ENCODE peak calls at places on chromosome 21, in ten cellular contexts. X is thoracic aorta, T is H1, C is mammary epithelial cell, B is SK-N-SH, K is foreskin fibroblast, G is astrocyte of the cerebellum, M is astrocyte of the spinal cord, N is ascending aorta, E is stomach. Y is an unnamed sample.

GRCh38 chr21:22575165-22575584 is 1577.0 kb downstream of the NCAM2 start:
- DNase-seq in X (no peak), T (peak; percentile 36), C (no peak), B (peak; percentile 71), K (no peak), G (no peak), M (no peak), N (no peak), E (no peak), Y (no peak)

GRCh38 chr21:19322360-19322759 is 918.8 kb upstream of the TMPRSS15 start:
- DNase-seq in X (no peak), T (no peak), C (no peak), B (no peak), K (no peak), G (no peak), M (peak; percentile 7), N (no peak), E (no peak), Y (no peak)

GRCh38 chr21:16029065-16029464 is 299.3 kb downstream of the USP25 start:
- DNase-seq in X (no peak), T (no peak), C (no peak), B (no peak), K (no peak), G (no peak), M (no peak), N (no peak), E (no peak), Y (no peak)

GRCh38 chr21:44614161-44614631 is 2.3 kb downstream of the KRTAP10-8 start:
- DNase-seq in X (no peak), T (no peak), C (no peak), B (no peak), K (no peak), G (no peak), M (no peak), N (no peak), E (no peak), Y (no peak)

GRCh38 chr21:17514124-17514481 is 1.3 kb downstream of the CXADR start:
- DNase-seq in X (no peak), T (peak; percentile 41), C (peak; percentile 36), B (no peak), K (no peak), G (no peak), M (peak; percentile 22), N (no peak), E (no peak), Y (no peak)

GRCh38 chr21:33901421-33902288 is 13.9 kb downstream of the ATP5PO start:
- DNase-seq in X (no peak), T (peak; percentile 39), C (peak; percentile 33), B (peak; percentile 62), K (peak; percentile 56), G (peak; percentile 57), M (peak; percentile 72), N (no peak), E (no peak), Y (no peak)

GRCh38 chr21:35075546-35075945 is 26.4 kb upstream of the RUNX1 start:
- DNase-seq in X (no peak), T (no peak), C (peak; percentile 48), B (no peak), K (peak; percentile 45), G (no peak), M (peak; percentile 46), N (no peak), E (no peak), Y (peak; percentile 27)

GRCh38 chr21:35619184-35619583 is 441.1 kb downstream of the SETD4 start:
- DNase-seq in X (no peak), T (no peak), C (peak; percentile 82), B (no peak), K (peak; percentile 83), G (no peak), M (peak; percentile 43), N (no peak), E (no peak), Y (no peak)

GRCh38 chr21:36732217-36732616 is 33.3 kb downstream of the SIM2 start:
- DNase-seq in X (no peak), T (no peak), C (no peak), B (no peak), K (no peak), G (no peak), M (no peak), N (no peak), E (no peak), Y (no peak)

GRCh38 chr21:37341254-37341960 is 25.2 kb upstream of the DYRK1A start:
- DNase-seq in X (no peak), T (no peak), C (peak; percentile 17), B (peak; percentile 55), K (peak; percentile 43), G (no peak), M (no peak), N (no peak), E (no peak), Y (no peak)

GRCh38 chr21:45502006-45502345 is 40.3 kb downstream of the SLC19A1 start:
- DNase-seq in X (no peak), T (no peak), C (no peak), B (no peak), K (no peak), G (no peak), M (no peak), N (no peak), E (no peak), Y (no peak)

GRCh38 chr21:36678538-36678937 is 20.4 kb upstream of the SIM2 start:
- DNase-seq in X (no peak), T (no peak), C (no peak), B (no peak), K (no peak), G (no peak), M (no peak), N (no peak), E (no peak), Y (no peak)

DNA sequence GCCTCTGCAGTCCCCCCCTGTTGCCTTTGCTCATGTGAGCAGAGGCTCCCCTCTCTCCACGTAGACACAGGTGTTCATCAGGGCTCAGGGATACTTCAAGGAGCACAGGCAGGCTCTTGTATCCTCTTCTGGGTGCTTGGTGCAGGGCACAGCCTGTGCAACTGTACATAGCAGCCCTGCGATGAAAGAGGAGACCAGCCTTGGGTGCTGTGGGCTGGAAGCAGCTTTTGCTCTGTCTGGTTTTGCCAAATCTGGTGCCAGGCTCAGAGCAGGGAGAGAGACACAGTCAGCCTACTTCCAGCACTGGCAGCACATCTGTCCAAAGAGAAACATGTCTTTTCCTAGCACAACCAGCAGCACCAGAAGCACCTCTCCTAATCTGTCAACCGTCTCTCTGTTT is 132.1 kb downstream of the ETS2 start:
- DNase-seq in X (no peak), T (no peak), C (no peak), B (no peak), K (no peak), G (no peak), M (no peak), N (no peak), E (no peak), Y (no peak)
- TF ChIP-seq CTCF in X (no peak), T (no peak), C (no peak), B (no peak), K (no peak), G (no peak), M (no peak), N (no peak), E (no peak), Y (no peak)

GRCh38 chr21:29297483-29298347 is 1.0 kb upstream of the BACH1 start:
- DNase-seq in X (no peak), T (no peak), C (no peak), B (no peak), K (no peak), G (no peak), M (no peak), N (no peak), E (no peak), Y (no peak)

GRCh38 chr21:29296452-29296851 is 2.3 kb upstream of the BACH1 start:
- DNase-seq in X (no peak), T (no peak), C (no peak), B (no peak), K (no peak), G (no peak), M (no peak), N (no peak), E (no peak), Y (no peak)

GRCh38 chr21:29299046-29299905 is 554 bp downstream of the BACH1 start:
- DNase-seq in X (peak; percentile 29), T (no peak), C (peak; percentile 57), B (no peak), K (peak; percentile 62), G (no peak), M (peak; percentile 60), N (peak; percentile 18), E (peak; percentile 67), Y (peak; percentile 48)

GRCh38 chr21:29299906-29300546 is 1.3 kb downstream of the BACH1 start:
- DNase-seq in X (no peak), T (no peak), C (peak; percentile 94), B (peak; percentile 44), K (peak; percentile 97), G (peak; percentile 94), M (peak; percentile 95), N (peak; percentile 37), E (peak; percentile 39), Y (no peak)

GRCh38 chr21:29298348-29299045 is at the start of gene BACH1:
- DNase-seq in X (peak; percentile 58), T (peak; percentile 59), C (peak; percentile 83), B (peak; percentile 97), K (peak; percentile 95), G (peak; percentile 73), M (peak; percentile 93), N (peak; percentile 46), E (peak; percentile 92), Y (peak; percentile 57)
- TF ChIP-seq CTCF in X (peak; percentile 28), T (no peak), C (peak; percentile 53), B (peak; percentile 35), K (peak; percentile 5), G (no peak), M (peak; percentile 33), N (peak; percentile 14), E (no peak), Y (no peak)

DNA sequence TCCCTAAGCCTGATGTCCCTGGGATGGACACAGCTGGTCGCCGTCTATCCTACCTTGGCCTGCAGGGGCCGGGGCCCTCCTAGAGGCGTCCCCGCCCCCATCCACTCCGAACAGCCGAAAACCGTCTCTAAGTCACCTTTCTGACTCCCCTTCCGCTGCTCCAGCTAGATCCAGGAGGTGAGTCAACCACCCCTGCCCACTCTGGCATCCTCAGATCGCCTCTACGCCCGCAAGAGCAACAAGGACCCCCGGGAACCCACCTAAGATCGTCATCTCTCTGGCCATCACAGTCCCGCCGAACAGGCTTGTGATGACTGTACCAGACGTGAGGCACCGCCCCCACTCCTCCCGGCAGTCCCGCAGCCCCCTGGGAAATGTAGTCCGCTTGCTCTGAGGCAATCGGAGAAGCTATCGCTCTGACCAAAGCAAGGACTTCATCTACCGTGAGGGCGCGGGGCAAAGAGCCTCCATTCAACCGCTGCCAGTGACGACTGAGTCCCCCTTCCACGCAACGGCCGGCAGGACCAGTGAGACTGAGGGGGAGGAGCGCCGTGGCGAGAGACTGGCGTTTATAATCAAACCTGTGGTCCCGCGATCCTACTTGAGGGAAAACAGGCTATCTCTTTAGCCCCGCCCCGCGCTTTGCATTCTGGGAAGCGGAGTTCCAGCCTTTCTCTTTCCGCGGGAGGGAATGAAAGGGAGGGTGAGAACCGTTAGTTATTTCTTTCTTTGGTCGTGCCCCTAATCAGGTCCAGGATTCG is at the start of gene HSPA13:
- DNase-seq in X (peak; percentile 99), T (peak; percentile 98), C (peak; percentile 100), B (peak; percentile 86), K (peak; percentile 99), G (peak; percentile 100), M (peak; percentile 100), N (peak; percentile 100), E (peak; percentile 99), Y (peak; percentile 99)
- TF ChIP-seq CTCF in X (no peak), T (peak; percentile 6), C (no peak), B (peak; percentile 14), K (no peak), G (no peak), M (no peak), N (no peak), E (no peak), Y (no peak)

GRCh38 chr21:42513151-42513984 is at the start of gene SLC37A1:
- DNase-seq in X (no peak), T (no peak), C (no peak), B (peak; percentile 75), K (no peak), G (no peak), M (no peak), N (no peak), E (peak; percentile 64), Y (no peak)
- TF ChIP-seq CTCF in X (no peak), T (peak; percentile 21), C (no peak), B (no peak), K (no peak), G (no peak), M (no peak), N (no peak), E (no peak), Y (no peak)